ENCODE peak calls at places on chromosome 7, in seven cellular contexts. W, I, X, H, F, J and Y are unnamed samples.

GRCh38 chr7:41256186-41256945 is 446.5 kb downstream of the INHBA start:
- DNase-seq in X (no peak), H (no peak), I (peak), F (no peak), W (no peak), J (no peak), Y (no peak)

GRCh38 chr7:21616796-21617436 is 74.1 kb downstream of the DNAH11 start:
- DNase-seq in F (no peak), X (no peak), H (no peak), J (no peak), W (no peak), I (peak), Y (no peak)

GRCh38 chr7:27420702-27421101 is 178.1 kb downstream of the EVX1 start:
- DNase-seq in W (no peak), I (no peak), X (no peak), H (no peak), J (no peak), F (peak), Y (no peak)

GRCh38 chr7:35465791-35466336 is 212.0 kb upstream of the TBX20 start:
- DNase-seq in X (no peak), J (no peak), H (no peak), I (no peak), F (peak), W (peak), Y (no peak)

GRCh38 chr7:112060625-112061024 is 145.6 kb downstream of the DOCK4 start:
- DNase-seq in F (no peak), X (no peak), J (no peak), I (no peak), H (no peak), W (no peak), Y (no peak)

GRCh38 chr7:43594020-43594419 is 11.1 kb downstream of the STK17A start:
- DNase-seq in F (no peak), J (no peak), I (no peak), H (no peak), X (no peak), W (no peak), Y (no peak)

GRCh38 chr7:33998487-33998886 is 93.1 kb downstream of the BMPER start:
- DNase-seq in X (peak), W (no peak), H (no peak), J (no peak), F (no peak), I (no peak), Y (no peak)

GRCh38 chr7:152129682-152130081 is 104.2 kb downstream of the GALNT11 start:
- DNase-seq in F (no peak), J (no peak), W (no peak), I (no peak), X (no peak), H (no peak), Y (no peak)

GRCh38 chr7:17432793-17433192 is 134.3 kb downstream of the AHR start:
- DNase-seq in X (no peak), F (no peak), W (no peak), J (no peak), H (no peak), I (no peak), Y (no peak)

GRCh38 chr7:41391818-41392217 is 311.1 kb downstream of the INHBA start:
- DNase-seq in H (no peak), W (no peak), I (no peak), F (no peak), X (no peak), J (no peak), Y (no peak)

GRCh38 chr7:136887317-136887716 is 18.9 kb downstream of the CHRM2 start:
- DNase-seq in F (no peak), I (no peak), J (no peak), X (no peak), H (no peak), W (no peak), Y (no peak)

GRCh38 chr7:129502708-129503685 is 666 bp downstream of the SMKR1 start:
- DNase-seq in J (no peak), H (no peak), X (no peak), W (no peak), F (peak), I (no peak), Y (no peak)

GRCh38 chr7:99618726-99619125 is 2.0 kb downstream of the ZSCAN25 start:
- DNase-seq in J (no peak), I (peak), W (no peak), F (no peak), X (no peak), H (no peak), Y (no peak)

GRCh38 chr7:25846722-25847121 is 305.3 kb upstream of the NFE2L3 start:
- DNase-seq in F (peak), H (no peak), X (peak), I (peak), W (no peak), J (peak), Y (no peak)

GRCh38 chr7:117169907-117170306 is 153.0 kb downstream of the WNT2 start:
- DNase-seq in X (no peak), W (no peak), F (peak), J (no peak), H (peak), I (no peak), Y (peak)

GRCh38 chr7:266851-267840 is 22.8 kb upstream of the FOXL3 start:
- DNase-seq in H (peak), F (peak), I (no peak), X (peak), W (no peak), J (no peak), Y (no peak)

GRCh38 chr7:34900891-34901493 is 136.3 kb downstream of the DPY19L1 start:
- DNase-seq in F (no peak), J (no peak), W (no peak), H (no peak), I (no peak), X (no peak), Y (no peak)

GRCh38 chr7:158834799-158835784 is 5.8 kb upstream of the ESYT2 start:
- DNase-seq in X (no peak), I (no peak), H (no peak), J (peak), F (no peak), W (no peak), Y (no peak)

GRCh38 chr7:138665669-138666140 is 35.5 kb downstream of the SVOPL start:
- DNase-seq in J (no peak), I (no peak), X (no peak), F (no peak), W (no peak), H (no peak), Y (no peak)

GRCh38 chr7:94584113-94584512 is 71.8 kb downstream of the SGCE start:
- DNase-seq in J (no peak), H (peak), I (peak), F (peak), W (no peak), X (no peak), Y (no peak)

GRCh38 chr7:55185941-55186609 is 167.3 kb downstream of the EGFR start:
- DNase-seq in F (peak), I (peak), X (no peak), H (no peak), W (no peak), J (no peak), Y (no peak)

GRCh38 chr7:16649196-16649595 is 3.2 kb downstream of the BZW2 start:
- DNase-seq in F (no peak), H (no peak), W (no peak), J (no peak), X (no peak), I (no peak), Y (no peak)

GRCh38 chr7:99997545-99998137 is 17.8 kb upstream of the ZKSCAN1 start:
- DNase-seq in H (no peak), F (peak), X (peak), I (no peak), W (peak), J (peak), Y (no peak)

GRCh38 chr7:112898432-112899290 is 108.5 kb upstream of the TMEM168 start:
- DNase-seq in W (no peak), J (no peak), F (peak), H (peak), X (no peak), I (peak), Y (no peak)

GRCh38 chr7:43116451-43116850 is 4.0 kb downstream of the HECW1 start:
- DNase-seq in F (no peak), I (no peak), X (no peak), H (no peak), W (no peak), J (no peak), Y (no peak)

GRCh38 chr7:70384891-70385290 is 747.1 kb upstream of the GALNT17 start:
- DNase-seq in H (no peak), F (no peak), J (no peak), I (peak), X (no peak), W (no peak), Y (no peak)

GRCh38 chr7:156608176-156608478 is 32.4 kb upstream of the RNF32 start:
- DNase-seq in J (no peak), F (no peak), X (no peak), H (no peak), I (no peak), W (no peak), Y (no peak)

GRCh38 chr7:101555269-101555920 is 73.7 kb downstream of the MYL10 start:
- DNase-seq in J (no peak), W (peak), F (no peak), H (no peak), X (no peak), I (no peak), Y (no peak)

GRCh38 chr7:981793-982510 is 1.0 kb upstream of the CYP2W1 start:
- DNase-seq in H (no peak), J (no peak), F (no peak), X (no peak), I (no peak), W (peak), Y (no peak)

GRCh38 chr7:74028321-74028812 is 394 bp downstream of the ELN start:
- DNase-seq in X (no peak), H (peak), W (no peak), I (no peak), F (no peak), J (no peak), Y (no peak)

GRCh38 chr7:74029094-74029785 is 1.3 kb downstream of the ELN start:
- DNase-seq in J (peak), H (peak), F (peak), I (no peak), W (no peak), X (no peak), Y (no peak)

GRCh38 chr7:74030861-74031260 is 2.9 kb downstream of the ELN start:
- DNase-seq in W (no peak), F (no peak), J (no peak), X (no peak), I (no peak), H (peak), Y (no peak)

GRCh38 chr7:74031403-74032190 is 3.6 kb downstream of the ELN start:
- DNase-seq in I (no peak), W (no peak), J (no peak), F (no peak), X (no peak), H (no peak), Y (no peak)

DNA sequence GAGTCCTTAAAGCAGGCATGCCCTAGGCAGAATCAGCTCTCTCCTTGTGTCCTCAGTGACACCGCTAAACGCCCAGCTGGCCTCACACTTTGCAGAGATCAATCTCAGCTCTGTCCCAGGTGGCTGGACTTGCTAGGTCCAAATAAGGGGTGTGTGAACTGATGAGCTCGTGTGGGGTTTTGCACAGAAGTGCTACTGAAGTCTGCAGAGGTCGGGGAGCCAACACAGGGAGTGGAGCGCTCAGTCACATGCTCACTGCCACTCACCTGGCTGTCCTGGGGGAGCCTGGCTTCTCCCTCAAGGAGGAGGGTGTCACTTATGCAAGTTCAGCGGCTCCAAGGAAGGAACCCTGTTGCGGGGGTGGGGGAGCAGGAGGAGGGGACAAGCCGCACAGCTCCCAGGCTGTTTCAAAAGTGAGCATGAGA is 2.0 kb downstream of the ELN start:
- DNase-seq in I (no peak), J (peak), W (no peak), H (peak), X (peak), F (no peak), Y (no peak)
- H3K27ac ChIP-seq in I (no peak), J (peak), W (peak), H (peak), X (peak), F (peak), Y (peak)

GRCh38 chr7:52273685-52274610 is 761.5 kb upstream of the POM121L12 start:
- DNase-seq in X (no peak), W (peak), J (peak), H (no peak), F (no peak), I (no peak), Y (no peak)
- H3K4me3 ChIP-seq in X (no peak), W (no peak), J (no peak), H (no peak), F (no peak), I (no peak), Y (peak)

DNA sequence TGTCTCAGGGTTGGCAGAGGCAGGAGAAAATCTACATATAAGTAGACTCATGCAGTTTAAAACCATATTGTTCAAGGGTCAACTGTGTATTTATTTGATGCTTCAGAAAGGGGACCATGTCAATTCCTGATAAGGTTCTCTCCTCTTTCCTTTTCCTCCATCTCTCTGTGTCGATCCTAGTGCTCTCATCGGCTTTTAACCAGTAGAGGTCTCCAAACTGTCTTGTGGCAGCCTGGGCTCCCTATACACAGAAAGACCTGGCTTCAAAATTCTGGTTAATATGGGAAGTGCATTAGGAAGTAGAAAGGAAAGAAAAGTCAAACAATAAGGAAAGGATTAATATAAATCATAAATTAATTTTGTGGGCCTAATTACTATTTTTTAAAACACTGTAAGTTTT is 304.4 kb upstream of the C7orf33 start:
- DNase-seq in I (no peak), X (no peak), F (peak), J (no peak), W (no peak), H (no peak), Y (no peak)
- TF ChIP-seq CTCF in I (no peak), X (no peak), F (no peak), J (no peak), W (peak), H (no peak), Y (no peak)

DNA sequence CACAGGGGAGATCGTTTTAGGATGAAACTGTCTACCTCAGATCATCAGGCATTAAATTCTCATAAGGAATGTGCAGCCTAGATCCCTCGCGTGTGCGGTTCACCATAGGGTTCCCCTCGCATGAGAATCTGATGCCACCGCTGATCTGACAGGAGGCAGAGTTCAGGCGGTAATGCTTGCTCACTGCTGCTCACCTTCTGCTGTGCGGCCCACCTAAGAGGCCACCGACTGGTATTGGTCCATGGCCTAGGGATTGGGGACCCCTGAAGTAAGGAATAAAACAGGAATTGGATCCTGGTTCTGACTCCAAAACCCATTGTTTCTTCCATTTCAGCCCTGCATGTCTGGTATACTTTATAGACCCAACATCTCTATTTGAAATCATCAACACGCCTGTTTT is 4.1 kb downstream of the NOD1 start:
- DNase-seq in I (no peak), H (no peak), W (no peak), J (no peak), F (no peak), X (peak), Y (no peak)
- H3K27ac ChIP-seq in I (no peak), H (no peak), W (no peak), J (peak), F (no peak), X (peak), Y (peak)